ENCODE peak calls at places on chromosomes 2 and 18, in ten cellular contexts. E is KG1; C is skeletal muscle cell; K is heart right ventricle; W is mesendoderm; V is NCI-H748 treated with DMSO at 0.1 percent for 48 hours; G is mesenteric fat pad; Z is D341Med; N is activated CD8-positive, alpha-beta memory T cell treated with anti-CD3 and anti-CD28 coated beads for 1 hour; M is AG04449. J is an unnamed sample.

GRCh38 chr2:170189757-170190156 is 11.8 kb downstream of the MYO3B start:
- DNase-seq in M (no peak), V (no peak), Z (no peak), K (no peak), E (no peak), N (no peak), W (no peak), C (no peak), G (no peak), J (no peak)

GRCh38 chr2:11746807-11747459 is 501 bp downstream of the LPIN1 start:
- DNase-seq in C (no peak), V (peak), K (no peak), M (no peak), E (no peak), Z (peak), G (no peak), N (no peak), W (peak), J (peak)

GRCh38 chr2:241410739-241411176 is 54.7 kb downstream of the FARP2 start:
- DNase-seq in K (no peak), N (no peak), C (no peak), E (no peak), W (no peak), Z (no peak), V (no peak), G (no peak), M (no peak), J (no peak)

GRCh38 chr2:215713393-215713792 is 277.5 kb upstream of the FN1 start:
- DNase-seq in C (peak), E (no peak), W (no peak), Z (no peak), G (no peak), K (no peak), N (no peak), V (no peak), M (peak), J (no peak)

GRCh38 chr18:66682855-66683322 is 79.0 kb upstream of the CDH19 start:
- DNase-seq in M (no peak), E (no peak), W (peak), C (no peak), Z (no peak), K (peak), N (no peak), V (peak), G (no peak), J (peak)

GRCh38 chr2:113211226-113212105 is 37.7 kb downstream of the PSD4 start:
- DNase-seq in V (no peak), M (no peak), N (no peak), W (peak), K (no peak), E (no peak), G (no peak), Z (no peak), C (no peak), J (no peak)

GRCh38 chr2:69013123-69013836 is at the start of gene ANTXR1:
- DNase-seq in V (peak), G (no peak), M (no peak), K (peak), Z (peak), W (peak), N (no peak), E (no peak), C (peak), J (peak)

GRCh38 chr2:151350579-151351195 is 6.7 kb upstream of the TNFAIP6 start:
- DNase-seq in W (no peak), N (no peak), K (no peak), G (no peak), M (no peak), V (no peak), E (no peak), C (no peak), Z (no peak), J (no peak)

GRCh38 chr2:227057060-227057459 is 106.9 kb downstream of the COL4A4 start:
- DNase-seq in M (no peak), G (no peak), C (no peak), Z (no peak), V (no peak), N (no peak), E (no peak), K (no peak), W (no peak), J (no peak)

GRCh38 chr18:7459851-7460774 is 107.0 kb upstream of the PTPRM start:
- DNase-seq in W (no peak), C (no peak), G (no peak), E (no peak), N (no peak), Z (no peak), V (no peak), M (no peak), K (no peak), J (no peak)

GRCh38 chr2:208501217-208501616 is 94.6 kb downstream of the PTH2R start:
- DNase-seq in W (peak), G (no peak), N (no peak), E (no peak), K (no peak), Z (no peak), M (no peak), V (peak), C (no peak), J (peak)

GRCh38 chr2:237235383-237236095 is 149.8 kb downstream of the COPS8 start:
- DNase-seq in N (no peak), W (no peak), M (no peak), C (peak), V (no peak), G (no peak), Z (no peak), E (no peak), K (peak), J (no peak)

GRCh38 chr18:34880882-34881852 is 160.0 kb upstream of the MAPRE2 start:
- DNase-seq in C (no peak), N (no peak), V (no peak), K (no peak), Z (no peak), G (no peak), E (no peak), W (no peak), M (no peak), J (no peak)